ENCODE peak calls at places on chromosomes 6 and 20, in six cellular contexts. One of them, this sample, is unnamed.

GRCh38 chr6:10351678-10352220 is 63.1 kb downstream of the TFAP2A start:
- DNase-seq in K562: no peak
- DNase-seq in H1: no peak
- DNase-seq in kidney: no peak
- DNase-seq in effector memory CD4-positive, alpha-beta T cell: no peak
- DNase-seq in PC-3: no peak
- DNase-seq in this sample: no peak

GRCh38 chr6:158536891-158537798 is 22.7 kb upstream of the TMEM181 start:
- DNase-seq in K562: peak; percentile 72
- DNase-seq in H1: peak; percentile 88
- DNase-seq in kidney: peak; percentile 83
- DNase-seq in effector memory CD4-positive, alpha-beta T cell: peak; percentile 4
- DNase-seq in PC-3: peak; percentile 33
- DNase-seq in this sample: peak; percentile 77

GRCh38 chr20:10110151-10110550 is 75.4 kb downstream of the ANKEF1 start:
- DNase-seq in K562: no peak
- DNase-seq in H1: no peak
- DNase-seq in kidney: no peak
- DNase-seq in effector memory CD4-positive, alpha-beta T cell: no peak
- DNase-seq in PC-3: peak; percentile 68
- DNase-seq in this sample: no peak

GRCh38 chr20:59560588-59561227 is 43.6 kb upstream of the PHACTR3 start:
- DNase-seq in K562: peak; percentile 50
- DNase-seq in H1: no peak
- DNase-seq in kidney: no peak
- DNase-seq in effector memory CD4-positive, alpha-beta T cell: no peak
- DNase-seq in PC-3: peak; percentile 42
- DNase-seq in this sample: peak; percentile 58

GRCh38 chr6:44431118-44431725 is 43.7 kb downstream of the CDC5L start:
- DNase-seq in K562: peak; percentile 55
- DNase-seq in H1: no peak
- DNase-seq in kidney: no peak
- DNase-seq in effector memory CD4-positive, alpha-beta T cell: no peak
- DNase-seq in PC-3: peak; percentile 72
- DNase-seq in this sample: peak; percentile 84

GRCh38 chr20:7971536-7972285 is 31.5 kb upstream of the HAO1 start:
- DNase-seq in K562: no peak
- DNase-seq in H1: no peak
- DNase-seq in kidney: no peak
- DNase-seq in effector memory CD4-positive, alpha-beta T cell: no peak
- DNase-seq in PC-3: no peak
- DNase-seq in this sample: no peak

GRCh38 chr6:74409447-74409846 is 713.4 kb downstream of the CD109 start:
- DNase-seq in K562: no peak
- DNase-seq in H1: no peak
- DNase-seq in kidney: no peak
- DNase-seq in effector memory CD4-positive, alpha-beta T cell: no peak
- DNase-seq in PC-3: peak; percentile 64
- DNase-seq in this sample: peak; percentile 85

GRCh38 chr20:37986873-37987601 is 46.2 kb downstream of the TTI1 start:
- DNase-seq in K562: no peak
- DNase-seq in H1: no peak
- DNase-seq in kidney: peak; percentile 77
- DNase-seq in effector memory CD4-positive, alpha-beta T cell: no peak
- DNase-seq in PC-3: peak; percentile 79
- DNase-seq in this sample: peak; percentile 82

GRCh38 chr6:30450908-30451818 is 38.1 kb upstream of the HLA-E start:
- DNase-seq in K562: no peak
- DNase-seq in H1: no peak
- DNase-seq in kidney: peak; percentile 82
- DNase-seq in effector memory CD4-positive, alpha-beta T cell: no peak
- DNase-seq in PC-3: no peak
- DNase-seq in this sample: peak; percentile 69

GRCh38 chr6:34511923-34512737 is 44.0 kb downstream of the SPDEF start:
- DNase-seq in K562: no peak
- DNase-seq in H1: no peak
- DNase-seq in kidney: no peak
- DNase-seq in effector memory CD4-positive, alpha-beta T cell: no peak
- DNase-seq in PC-3: no peak
- DNase-seq in this sample: no peak

GRCh38 chr20:52446421-52447231 is 255.0 kb upstream of the ZFP64 start:
- DNase-seq in K562: peak; percentile 9
- DNase-seq in H1: no peak
- DNase-seq in kidney: no peak
- DNase-seq in effector memory CD4-positive, alpha-beta T cell: no peak
- DNase-seq in PC-3: peak; percentile 7
- DNase-seq in this sample: no peak

GRCh38 chr20:34268851-34269668 is 27.8 kb downstream of the ASIP start:
- DNase-seq in K562: no peak
- DNase-seq in H1: peak; percentile 73
- DNase-seq in kidney: peak; percentile 78
- DNase-seq in effector memory CD4-positive, alpha-beta T cell: no peak
- DNase-seq in PC-3: no peak
- DNase-seq in this sample: peak; percentile 53

GRCh38 chr6:157978021-157978783 is 3.5 kb upstream of the SYNJ2 start:
- DNase-seq in K562: no peak
- DNase-seq in H1: no peak
- DNase-seq in kidney: no peak
- DNase-seq in effector memory CD4-positive, alpha-beta T cell: no peak
- DNase-seq in PC-3: no peak
- DNase-seq in this sample: no peak

GRCh38 chr6:117976030-117976651 is 69.1 kb downstream of the SLC35F1 start:
- DNase-seq in K562: peak; percentile 20
- DNase-seq in H1: no peak
- DNase-seq in kidney: no peak
- DNase-seq in effector memory CD4-positive, alpha-beta T cell: no peak
- DNase-seq in PC-3: peak; percentile 61
- DNase-seq in this sample: peak; percentile 58

GRCh38 chr6:50720623-50721022 is 7.3 kb downstream of the TFAP2D start:
- DNase-seq in K562: peak; percentile 30
- DNase-seq in H1: peak; percentile 66
- DNase-seq in kidney: no peak
- DNase-seq in effector memory CD4-positive, alpha-beta T cell: no peak
- DNase-seq in PC-3: peak; percentile 37
- DNase-seq in this sample: peak; percentile 2

GRCh38 chr6:1643830-1644445 is 34.2 kb downstream of the FOXC1 start:
- DNase-seq in K562: no peak
- DNase-seq in H1: no peak
- DNase-seq in kidney: no peak
- DNase-seq in effector memory CD4-positive, alpha-beta T cell: no peak
- DNase-seq in PC-3: no peak
- DNase-seq in this sample: no peak
- H3K4me1 ChIP-seq in K562: no peaks in the 10 kb centered on the region
- H3K4me1 ChIP-seq in H1: peaks cover 4% of the 10 kb centered on the region
- H3K4me1 ChIP-seq in kidney: no peaks in the 10 kb centered on the region
- H3K4me1 ChIP-seq in effector memory CD4-positive, alpha-beta T cell: no peaks in the 10 kb centered on the region
- H3K4me1 ChIP-seq in PC-3: peaks cover 17% of the 10 kb centered on the region
- H3K4me1 ChIP-seq in this sample: peaks cover 6% of the 10 kb centered on the region

GRCh38 chr6:115591973-115592486 is 468.7 kb downstream of the FRK start:
- DNase-seq in K562: no peak
- DNase-seq in H1: no peak
- DNase-seq in kidney: no peak
- DNase-seq in effector memory CD4-positive, alpha-beta T cell: no peak
- DNase-seq in PC-3: peak; percentile 6
- DNase-seq in this sample: no peak
- H3K4me1 ChIP-seq in K562: no peaks in the 10 kb centered on the region
- H3K4me1 ChIP-seq in H1: no peaks in the 10 kb centered on the region
- H3K4me1 ChIP-seq in kidney: no peaks in the 10 kb centered on the region
- H3K4me1 ChIP-seq in effector memory CD4-positive, alpha-beta T cell: no peaks in the 10 kb centered on the region
- H3K4me1 ChIP-seq in PC-3: no peaks in the 10 kb centered on the region
- H3K4me1 ChIP-seq in this sample: no peaks in the 10 kb centered on the region

DNA sequence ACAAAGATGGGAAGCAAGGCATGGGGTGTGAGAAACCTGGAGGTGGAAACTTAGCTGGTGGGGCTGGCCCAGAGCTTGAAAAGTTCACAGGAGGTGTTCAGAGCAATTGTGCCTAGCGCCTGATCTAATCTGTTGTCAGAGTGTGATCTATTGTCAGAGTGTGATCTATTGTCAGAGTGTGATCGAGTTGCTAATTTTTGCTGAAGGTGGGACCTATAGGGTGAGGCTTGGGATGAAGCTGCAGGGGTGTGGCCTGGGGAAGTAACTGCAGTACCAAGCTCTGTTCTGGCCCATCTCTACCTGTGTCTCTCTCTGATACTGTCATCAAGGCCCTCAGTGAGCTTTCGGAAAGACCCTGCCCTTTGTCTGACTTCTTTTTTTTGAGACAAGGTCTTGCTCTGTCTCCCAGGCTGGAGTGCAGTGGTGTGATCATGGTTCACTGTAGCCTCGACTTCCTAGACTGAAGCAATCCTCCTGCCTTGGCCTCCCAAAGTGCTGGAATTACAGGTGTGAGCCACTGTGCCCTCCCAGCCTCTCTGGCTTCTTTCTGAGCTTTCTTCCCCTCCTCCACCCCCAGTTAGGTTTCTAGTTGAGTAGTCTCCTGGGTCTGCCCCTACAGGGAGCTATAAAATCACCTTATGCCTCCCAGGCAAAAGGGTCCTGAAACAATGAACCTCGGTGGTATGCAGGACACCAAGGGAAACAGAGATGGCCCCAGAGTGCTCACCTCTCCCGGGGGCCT is 150.8 kb upstream of the RNF24 start:
- DNase-seq in K562: no peak
- DNase-seq in H1: no peak
- DNase-seq in kidney: no peak
- DNase-seq in effector memory CD4-positive, alpha-beta T cell: no peak
- DNase-seq in PC-3: no peak
- DNase-seq in this sample: no peak
- H3K4me1 ChIP-seq in K562: peaks cover 5% of the 10 kb centered on the region
- H3K4me1 ChIP-seq in H1: peaks cover 25% of the 10 kb centered on the region
- H3K4me1 ChIP-seq in kidney: peaks cover 7% of the 10 kb centered on the region
- H3K4me1 ChIP-seq in effector memory CD4-positive, alpha-beta T cell: peaks cover 10% of the 10 kb centered on the region
- H3K4me1 ChIP-seq in PC-3: peaks cover 24% of the 10 kb centered on the region
- H3K4me1 ChIP-seq in this sample: peaks cover 5% of the 10 kb centered on the region

DNA sequence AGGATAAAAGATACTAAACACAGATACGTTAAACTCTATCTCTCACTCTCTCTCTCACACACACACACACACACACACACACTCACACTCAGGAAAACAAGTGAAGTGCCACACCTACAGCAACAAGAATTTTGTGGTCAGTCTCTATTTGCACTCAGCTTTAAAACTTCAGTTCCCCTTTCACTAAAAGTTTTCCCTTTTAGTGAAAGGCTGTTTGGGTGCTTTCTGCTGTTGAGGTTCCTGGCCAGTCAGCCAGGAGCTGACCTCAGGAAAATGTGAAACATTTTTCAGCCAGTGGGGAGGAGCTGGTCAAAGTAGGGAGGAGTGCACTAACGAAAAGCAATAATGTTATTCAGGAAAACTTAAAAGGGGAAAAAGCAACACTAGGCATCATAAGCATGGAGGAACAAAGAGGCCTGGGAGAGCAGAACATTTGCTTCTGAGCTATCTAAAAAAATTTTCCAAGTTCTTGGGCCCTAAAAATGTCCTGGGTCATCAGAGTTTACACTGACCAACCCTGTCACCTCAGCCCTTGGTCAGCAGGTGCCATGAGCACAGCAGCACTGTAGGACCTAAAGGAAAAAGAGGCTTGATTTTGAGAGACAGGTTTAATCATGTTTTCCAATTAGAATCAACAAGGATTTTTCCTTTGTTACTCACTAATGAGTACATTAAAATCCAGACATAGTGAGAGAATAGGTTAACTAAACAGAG is 30.7 kb upstream of the NT5E start:
- DNase-seq in K562: no peak
- DNase-seq in H1: no peak
- DNase-seq in kidney: no peak
- DNase-seq in effector memory CD4-positive, alpha-beta T cell: no peak
- DNase-seq in PC-3: no peak
- DNase-seq in this sample: peak; percentile 26
- H3K4me1 ChIP-seq in K562: no peaks in the 10 kb centered on the region
- H3K4me1 ChIP-seq in H1: no peaks in the 10 kb centered on the region
- H3K4me1 ChIP-seq in kidney: no peaks in the 10 kb centered on the region
- H3K4me1 ChIP-seq in effector memory CD4-positive, alpha-beta T cell: no peaks in the 10 kb centered on the region
- H3K4me1 ChIP-seq in PC-3: peaks cover 11% of the 10 kb centered on the region
- H3K4me1 ChIP-seq in this sample: peaks cover 87% of the 10 kb centered on the region

GRCh38 chr6:151058021-151058733 is 181.6 kb upstream of the AKAP12 start:
- DNase-seq in K562: no peak
- DNase-seq in H1: peak; percentile 34
- DNase-seq in kidney: no peak
- DNase-seq in effector memory CD4-positive, alpha-beta T cell: no peak
- DNase-seq in PC-3: no peak
- DNase-seq in this sample: no peak
- H3K4me1 ChIP-seq in K562: no peaks in the 10 kb centered on the region
- H3K4me1 ChIP-seq in H1: no peaks in the 10 kb centered on the region
- H3K4me1 ChIP-seq in kidney: peaks cover 7% of the 10 kb centered on the region
- H3K4me1 ChIP-seq in effector memory CD4-positive, alpha-beta T cell: no peaks in the 10 kb centered on the region
- H3K4me1 ChIP-seq in PC-3: peaks cover 42% of the 10 kb centered on the region
- H3K4me1 ChIP-seq in this sample: peaks cover 22% of the 10 kb centered on the region

DNA sequence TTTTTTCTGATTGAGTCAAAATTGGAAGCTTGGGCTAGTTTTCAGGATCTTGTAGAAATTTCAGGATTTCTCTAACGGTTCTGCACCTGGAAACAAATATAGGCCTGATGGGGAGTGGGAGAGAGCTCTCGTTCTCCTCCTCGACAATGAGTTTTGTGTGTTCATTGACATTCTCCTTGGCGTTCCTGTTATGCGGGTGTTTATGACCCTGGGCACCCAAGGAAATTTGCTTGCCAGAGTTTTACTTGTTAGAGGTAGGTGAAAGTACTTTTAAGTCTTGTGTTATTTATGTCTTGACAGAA is 2.2 kb downstream of the ASXL1 start:
- DNase-seq in K562: no peak
- DNase-seq in H1: no peak
- DNase-seq in kidney: no peak
- DNase-seq in effector memory CD4-positive, alpha-beta T cell: no peak
- DNase-seq in PC-3: no peak
- DNase-seq in this sample: no peak
- H3K4me1 ChIP-seq in K562: peaks cover 29% of the 10 kb centered on the region
- H3K4me1 ChIP-seq in H1: no peaks in the 10 kb centered on the region
- H3K4me1 ChIP-seq in kidney: peaks cover 24% of the 10 kb centered on the region
- H3K4me1 ChIP-seq in effector memory CD4-positive, alpha-beta T cell: peaks cover 29% of the 10 kb centered on the region
- H3K4me1 ChIP-seq in PC-3: peaks cover 34% of the 10 kb centered on the region
- H3K4me1 ChIP-seq in this sample: peaks cover 57% of the 10 kb centered on the region

DNA sequence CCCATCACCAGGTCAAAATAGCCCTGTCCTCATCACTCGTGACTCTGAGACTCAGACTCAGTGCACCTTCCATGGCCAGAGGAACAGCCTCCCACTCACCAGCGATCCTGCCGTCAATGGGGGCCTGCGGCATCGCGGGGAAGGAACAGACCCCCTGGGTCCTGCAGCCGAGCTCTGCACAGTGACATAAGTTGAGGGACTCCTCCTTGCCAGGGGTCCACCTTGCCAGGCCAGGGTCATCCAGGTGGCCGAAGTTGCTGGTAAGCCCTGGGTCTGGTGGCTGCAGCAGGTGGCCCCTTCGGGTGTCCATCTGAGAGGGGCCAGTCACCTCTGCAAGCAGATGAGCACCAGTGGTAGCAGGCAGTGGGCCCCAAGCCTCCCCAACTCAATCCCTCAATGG is 16.2 kb downstream of the ETV7 start:
- DNase-seq in K562: no peak
- DNase-seq in H1: no peak
- DNase-seq in kidney: no peak
- DNase-seq in effector memory CD4-positive, alpha-beta T cell: no peak
- DNase-seq in PC-3: no peak
- DNase-seq in this sample: no peak
- H3K4me1 ChIP-seq in K562: no peaks in the 10 kb centered on the region
- H3K4me1 ChIP-seq in H1: no peaks in the 10 kb centered on the region
- H3K4me1 ChIP-seq in kidney: no peaks in the 10 kb centered on the region
- H3K4me1 ChIP-seq in effector memory CD4-positive, alpha-beta T cell: no peaks in the 10 kb centered on the region
- H3K4me1 ChIP-seq in PC-3: no peaks in the 10 kb centered on the region
- H3K4me1 ChIP-seq in this sample: peaks cover 33% of the 10 kb centered on the region

GRCh38 chr6:139112146-139112545 is 22.7 kb upstream of the HECA start:
- DNase-seq in K562: no peak
- DNase-seq in H1: no peak
- DNase-seq in kidney: no peak
- DNase-seq in effector memory CD4-positive, alpha-beta T cell: no peak
- DNase-seq in PC-3: no peak
- DNase-seq in this sample: no peak
- H3K4me1 ChIP-seq in K562: no peaks in the 10 kb centered on the region
- H3K4me1 ChIP-seq in H1: no peaks in the 10 kb centered on the region
- H3K4me1 ChIP-seq in kidney: no peaks in the 10 kb centered on the region
- H3K4me1 ChIP-seq in effector memory CD4-positive, alpha-beta T cell: peaks cover 48% of the 10 kb centered on the region
- H3K4me1 ChIP-seq in PC-3: no peaks in the 10 kb centered on the region
- H3K4me1 ChIP-seq in this sample: no peaks in the 10 kb centered on the region

This sample was measured in adipocyte.